ENCODE peak calls at places on chromosomes 6 and 20, in ten cellular contexts. One of them, this sample, is unnamed.

GRCh38 chr6:133888931-133889556 is at the start of gene TCF21:
- DNase-seq in GM23338: peak
- DNase-seq in heart right ventricle: peak
- DNase-seq in uterus: peak
- DNase-seq in upper lobe of right lung: no peak
- DNase-seq in H9: peak
- DNase-seq in breast epithelium: no peak
- DNase-seq in foreskin fibroblast: peak
- DNase-seq in astrocyte of the spinal cord: peak
- DNase-seq in mammary epithelial cell: no peak
- DNase-seq in this sample: no peak

GRCh38 chr6:128882991-128883571 is at the start of gene LAMA2:
- DNase-seq in GM23338: peak
- DNase-seq in heart right ventricle: peak
- DNase-seq in uterus: peak
- DNase-seq in upper lobe of right lung: peak
- DNase-seq in H9: peak
- DNase-seq in breast epithelium: peak
- DNase-seq in foreskin fibroblast: peak
- DNase-seq in astrocyte of the spinal cord: peak
- DNase-seq in mammary epithelial cell: no peak
- DNase-seq in this sample: peak

GRCh38 chr6:146357578-146358340 is 185.9 kb upstream of the RAB32 start:
- DNase-seq in GM23338: no peak
- DNase-seq in heart right ventricle: no peak
- DNase-seq in uterus: no peak
- DNase-seq in upper lobe of right lung: no peak
- DNase-seq in H9: no peak
- DNase-seq in breast epithelium: no peak
- DNase-seq in foreskin fibroblast: peak
- DNase-seq in astrocyte of the spinal cord: peak
- DNase-seq in mammary epithelial cell: peak
- DNase-seq in this sample: no peak

GRCh38 chr6:78243519-78243918 is 590.7 kb downstream of the MEI4 start:
- DNase-seq in GM23338: no peak
- DNase-seq in heart right ventricle: no peak
- DNase-seq in uterus: no peak
- DNase-seq in upper lobe of right lung: no peak
- DNase-seq in H9: no peak
- DNase-seq in breast epithelium: no peak
- DNase-seq in foreskin fibroblast: peak
- DNase-seq in astrocyte of the spinal cord: peak
- DNase-seq in mammary epithelial cell: peak
- DNase-seq in this sample: no peak

GRCh38 chr20:23690581-23690980 is 1.7 kb upstream of the CST4 start:
- DNase-seq in GM23338: no peak
- DNase-seq in heart right ventricle: no peak
- DNase-seq in uterus: no peak
- DNase-seq in upper lobe of right lung: no peak
- DNase-seq in H9: no peak
- DNase-seq in breast epithelium: no peak
- DNase-seq in foreskin fibroblast: no peak
- DNase-seq in astrocyte of the spinal cord: no peak
- DNase-seq in mammary epithelial cell: no peak
- DNase-seq in this sample: no peak

GRCh38 chr20:62914970-62915457 is 11.3 kb downstream of the DIDO1 start:
- DNase-seq in GM23338: peak
- DNase-seq in heart right ventricle: no peak
- DNase-seq in uterus: no peak
- DNase-seq in upper lobe of right lung: no peak
- DNase-seq in H9: peak
- DNase-seq in breast epithelium: no peak
- DNase-seq in foreskin fibroblast: no peak
- DNase-seq in astrocyte of the spinal cord: peak
- DNase-seq in mammary epithelial cell: peak
- DNase-seq in this sample: peak

GRCh38 chr6:30483677-30484279 is 5.5 kb upstream of the HLA-E start:
- DNase-seq in GM23338: peak
- DNase-seq in heart right ventricle: no peak
- DNase-seq in uterus: no peak
- DNase-seq in upper lobe of right lung: no peak
- DNase-seq in H9: no peak
- DNase-seq in breast epithelium: no peak
- DNase-seq in foreskin fibroblast: peak
- DNase-seq in astrocyte of the spinal cord: peak
- DNase-seq in mammary epithelial cell: peak
- DNase-seq in this sample: peak

GRCh38 chr20:59764037-59764436 is 159.7 kb downstream of the PHACTR3 start:
- DNase-seq in GM23338: no peak
- DNase-seq in heart right ventricle: no peak
- DNase-seq in uterus: no peak
- DNase-seq in upper lobe of right lung: no peak
- DNase-seq in H9: no peak
- DNase-seq in breast epithelium: no peak
- DNase-seq in foreskin fibroblast: no peak
- DNase-seq in astrocyte of the spinal cord: no peak
- DNase-seq in mammary epithelial cell: no peak
- DNase-seq in this sample: no peak

GRCh38 chr6:136365781-136366354 is 76.2 kb upstream of the BCLAF1 start:
- DNase-seq in GM23338: no peak
- DNase-seq in heart right ventricle: peak
- DNase-seq in uterus: no peak
- DNase-seq in upper lobe of right lung: peak
- DNase-seq in H9: no peak
- DNase-seq in breast epithelium: peak
- DNase-seq in foreskin fibroblast: no peak
- DNase-seq in astrocyte of the spinal cord: no peak
- DNase-seq in mammary epithelial cell: no peak
- DNase-seq in this sample: no peak

GRCh38 chr6:106287215-106287614 is 38.3 kb downstream of the ATG5 start:
- DNase-seq in GM23338: peak
- DNase-seq in heart right ventricle: no peak
- DNase-seq in uterus: no peak
- DNase-seq in upper lobe of right lung: no peak
- DNase-seq in H9: no peak
- DNase-seq in breast epithelium: no peak
- DNase-seq in foreskin fibroblast: no peak
- DNase-seq in astrocyte of the spinal cord: no peak
- DNase-seq in mammary epithelial cell: peak
- DNase-seq in this sample: no peak

GRCh38 chr6:155349129-155349528 is 34.8 kb upstream of the TFB1M start:
- DNase-seq in GM23338: no peak
- DNase-seq in heart right ventricle: no peak
- DNase-seq in uterus: no peak
- DNase-seq in upper lobe of right lung: no peak
- DNase-seq in H9: no peak
- DNase-seq in breast epithelium: no peak
- DNase-seq in foreskin fibroblast: peak
- DNase-seq in astrocyte of the spinal cord: peak
- DNase-seq in mammary epithelial cell: no peak
- DNase-seq in this sample: no peak

GRCh38 chr6:75855047-75855446 is 106.0 kb downstream of the MYO6 start:
- DNase-seq in GM23338: peak
- DNase-seq in heart right ventricle: no peak
- DNase-seq in uterus: no peak
- DNase-seq in upper lobe of right lung: no peak
- DNase-seq in H9: no peak
- DNase-seq in breast epithelium: no peak
- DNase-seq in foreskin fibroblast: peak
- DNase-seq in astrocyte of the spinal cord: peak
- DNase-seq in mammary epithelial cell: peak
- DNase-seq in this sample: peak
- TF ChIP-seq CTCF in GM23338: peak
- TF ChIP-seq CTCF in heart right ventricle: peak
- TF ChIP-seq CTCF in uterus: no peak
- TF ChIP-seq CTCF in upper lobe of right lung: peak
- TF ChIP-seq CTCF in H9: peak
- TF ChIP-seq CTCF in breast epithelium: no peak
- TF ChIP-seq CTCF in foreskin fibroblast: peak
- TF ChIP-seq CTCF in astrocyte of the spinal cord: peak
- TF ChIP-seq CTCF in mammary epithelial cell: peak
- TF ChIP-seq CTCF in this sample: peak

DNA sequence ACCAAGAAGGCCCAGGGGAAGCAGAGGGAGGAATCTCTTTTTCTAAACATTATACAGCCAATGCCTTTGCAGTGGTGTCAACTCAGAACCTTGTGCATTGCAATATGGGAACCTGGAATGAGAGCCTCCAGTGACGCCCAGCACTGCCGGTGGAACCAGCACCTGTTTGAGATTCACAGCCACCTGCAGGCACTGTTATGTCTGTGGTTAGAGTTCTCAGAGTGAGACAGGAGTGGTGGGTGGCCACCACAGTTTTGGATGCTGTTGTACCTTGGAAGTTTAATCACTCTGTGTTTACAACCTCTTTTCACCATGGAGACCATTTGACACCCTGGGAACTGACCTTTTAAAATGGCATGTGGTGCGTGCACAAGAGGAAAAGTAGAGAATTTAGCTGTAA is 185.3 kb upstream of the KCNG1 start:
- DNase-seq in GM23338: no peak
- DNase-seq in heart right ventricle: no peak
- DNase-seq in uterus: no peak
- DNase-seq in upper lobe of right lung: no peak
- DNase-seq in H9: peak
- DNase-seq in breast epithelium: no peak
- DNase-seq in foreskin fibroblast: no peak
- DNase-seq in astrocyte of the spinal cord: no peak
- DNase-seq in mammary epithelial cell: no peak
- DNase-seq in this sample: no peak
- TF ChIP-seq CTCF in GM23338: no peak
- TF ChIP-seq CTCF in heart right ventricle: no peak
- TF ChIP-seq CTCF in uterus: no peak
- TF ChIP-seq CTCF in upper lobe of right lung: no peak
- TF ChIP-seq CTCF in H9: no peak
- TF ChIP-seq CTCF in breast epithelium: no peak
- TF ChIP-seq CTCF in foreskin fibroblast: no peak
- TF ChIP-seq CTCF in astrocyte of the spinal cord: no peak
- TF ChIP-seq CTCF in mammary epithelial cell: no peak
- TF ChIP-seq CTCF in this sample: no peak

GRCh38 chr20:52192296-52193007 is 873 bp upstream of the ZFP64 start:
- DNase-seq in GM23338: no peak
- DNase-seq in heart right ventricle: peak
- DNase-seq in uterus: peak
- DNase-seq in upper lobe of right lung: peak
- DNase-seq in H9: peak
- DNase-seq in breast epithelium: no peak
- DNase-seq in foreskin fibroblast: no peak
- DNase-seq in astrocyte of the spinal cord: peak
- DNase-seq in mammary epithelial cell: no peak
- DNase-seq in this sample: no peak
- TF ChIP-seq CTCF in GM23338: peak
- TF ChIP-seq CTCF in heart right ventricle: peak
- TF ChIP-seq CTCF in uterus: no peak
- TF ChIP-seq CTCF in upper lobe of right lung: peak
- TF ChIP-seq CTCF in H9: peak
- TF ChIP-seq CTCF in breast epithelium: no peak
- TF ChIP-seq CTCF in foreskin fibroblast: no peak
- TF ChIP-seq CTCF in astrocyte of the spinal cord: peak
- TF ChIP-seq CTCF in mammary epithelial cell: no peak
- TF ChIP-seq CTCF in this sample: peak

GRCh38 chr20:2086177-2086979 is 15.2 kb upstream of the STK35 start:
- DNase-seq in GM23338: no peak
- DNase-seq in heart right ventricle: no peak
- DNase-seq in uterus: no peak
- DNase-seq in upper lobe of right lung: no peak
- DNase-seq in H9: no peak
- DNase-seq in breast epithelium: no peak
- DNase-seq in foreskin fibroblast: no peak
- DNase-seq in astrocyte of the spinal cord: no peak
- DNase-seq in mammary epithelial cell: no peak
- DNase-seq in this sample: no peak
- TF ChIP-seq CTCF in GM23338: no peak
- TF ChIP-seq CTCF in heart right ventricle: peak
- TF ChIP-seq CTCF in uterus: no peak
- TF ChIP-seq CTCF in upper lobe of right lung: no peak
- TF ChIP-seq CTCF in H9: no peak
- TF ChIP-seq CTCF in breast epithelium: no peak
- TF ChIP-seq CTCF in foreskin fibroblast: peak
- TF ChIP-seq CTCF in astrocyte of the spinal cord: no peak
- TF ChIP-seq CTCF in mammary epithelial cell: no peak
- TF ChIP-seq CTCF in this sample: no peak

GRCh38 chr20:45100563-45101245 is at the start of gene KCNS1:
- DNase-seq in GM23338: peak
- DNase-seq in heart right ventricle: no peak
- DNase-seq in uterus: no peak
- DNase-seq in upper lobe of right lung: peak
- DNase-seq in H9: peak
- DNase-seq in breast epithelium: no peak
- DNase-seq in foreskin fibroblast: no peak
- DNase-seq in astrocyte of the spinal cord: peak
- DNase-seq in mammary epithelial cell: no peak
- DNase-seq in this sample: peak
- TF ChIP-seq CTCF in GM23338: no peak
- TF ChIP-seq CTCF in heart right ventricle: no peak
- TF ChIP-seq CTCF in uterus: no peak
- TF ChIP-seq CTCF in upper lobe of right lung: no peak
- TF ChIP-seq CTCF in H9: peak
- TF ChIP-seq CTCF in breast epithelium: no peak
- TF ChIP-seq CTCF in foreskin fibroblast: no peak
- TF ChIP-seq CTCF in astrocyte of the spinal cord: peak
- TF ChIP-seq CTCF in mammary epithelial cell: no peak
- TF ChIP-seq CTCF in this sample: no peak

DNA sequence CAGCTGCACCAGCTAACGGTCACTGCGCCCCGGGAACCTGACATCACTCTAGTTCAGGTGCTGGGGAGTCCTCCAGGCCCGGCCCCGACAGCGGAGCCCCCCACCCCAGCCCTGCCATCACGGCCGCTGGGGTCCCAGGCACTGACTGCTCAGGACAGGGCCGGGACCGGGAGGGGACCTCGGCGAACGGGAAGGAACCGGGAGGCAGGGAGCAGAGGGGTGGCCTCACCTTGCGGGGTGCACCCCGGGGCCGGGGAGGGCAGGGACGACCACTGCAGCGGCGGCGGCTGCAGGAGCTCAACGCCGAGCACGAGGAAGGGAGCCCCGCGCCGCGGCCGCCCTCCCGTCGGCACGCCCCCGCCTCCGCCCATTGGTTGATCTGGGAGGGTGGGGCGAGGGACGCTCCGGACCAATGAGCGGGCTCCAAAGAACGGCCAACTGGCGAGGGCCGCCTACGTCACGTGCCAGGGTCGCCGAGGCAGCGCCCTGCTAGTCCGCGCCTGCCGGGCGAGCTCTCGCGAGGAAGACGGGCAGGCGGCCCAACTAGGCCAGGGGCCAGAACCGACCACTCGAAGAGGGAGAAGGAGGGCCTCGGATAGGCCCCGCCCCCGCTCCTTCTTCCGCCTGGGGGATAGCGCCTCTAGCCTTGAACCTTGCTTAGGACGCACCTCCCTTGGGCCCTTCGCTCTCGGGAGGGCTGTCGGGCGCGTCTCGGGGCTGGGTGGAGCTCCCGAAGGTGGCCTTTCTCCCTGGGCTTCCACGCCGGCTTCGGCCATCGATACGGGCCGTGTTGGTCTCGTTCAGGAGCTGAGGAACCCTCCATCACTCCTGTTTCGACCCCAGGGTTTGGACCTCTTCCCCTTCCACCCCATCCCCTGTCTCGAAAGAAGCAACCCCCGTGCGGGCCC is at the start of gene ADISSP:
- DNase-seq in GM23338: peak
- DNase-seq in heart right ventricle: peak
- DNase-seq in uterus: peak
- DNase-seq in upper lobe of right lung: peak
- DNase-seq in H9: peak
- DNase-seq in breast epithelium: peak
- DNase-seq in foreskin fibroblast: peak
- DNase-seq in astrocyte of the spinal cord: peak
- DNase-seq in mammary epithelial cell: peak
- DNase-seq in this sample: peak
- TF ChIP-seq CTCF in GM23338: peak
- TF ChIP-seq CTCF in heart right ventricle: peak
- TF ChIP-seq CTCF in uterus: no peak
- TF ChIP-seq CTCF in upper lobe of right lung: no peak
- TF ChIP-seq CTCF in H9: peak
- TF ChIP-seq CTCF in breast epithelium: no peak
- TF ChIP-seq CTCF in foreskin fibroblast: no peak
- TF ChIP-seq CTCF in astrocyte of the spinal cord: no peak
- TF ChIP-seq CTCF in mammary epithelial cell: no peak
- TF ChIP-seq CTCF in this sample: no peak